ENCODE peak calls at places on chromosomes 5 and 9, in six cellular contexts. One of them, this sample, is unnamed.

GRCh38 chr5:179747815-179748214 is 15.2 kb downstream of the MAML1 start:
- DNase-seq in neuronal stem cell: no peak
- DNase-seq in IMR-90: peak; percentile 18
- DNase-seq in H9: no peak
- DNase-seq in trophoblast cell: no peak
- DNase-seq in H1: no peak
- DNase-seq in this sample: no peak

GRCh38 chr5:139475865-139476651 is 5.3 kb downstream of the SMIM33 start:
- DNase-seq in neuronal stem cell: no peak
- DNase-seq in IMR-90: no peak
- DNase-seq in H9: no peak
- DNase-seq in trophoblast cell: no peak
- DNase-seq in H1: no peak
- DNase-seq in this sample: no peak

GRCh38 chr5:177307544-177308363 is 3.9 kb downstream of the MXD3 start:
- DNase-seq in neuronal stem cell: no peak
- DNase-seq in IMR-90: no peak
- DNase-seq in H9: no peak
- DNase-seq in trophoblast cell: no peak
- DNase-seq in H1: no peak
- DNase-seq in this sample: no peak

GRCh38 chr9:36169166-36169565 is at the start of gene CCIN:
- DNase-seq in neuronal stem cell: no peak
- DNase-seq in IMR-90: no peak
- DNase-seq in H9: no peak
- DNase-seq in trophoblast cell: no peak
- DNase-seq in H1: no peak
- DNase-seq in this sample: no peak

GRCh38 chr9:77469515-77470197 is 178.5 kb downstream of the GNA14 start:
- DNase-seq in neuronal stem cell: no peak
- DNase-seq in IMR-90: no peak
- DNase-seq in H9: no peak
- DNase-seq in trophoblast cell: no peak
- DNase-seq in H1: no peak
- DNase-seq in this sample: no peak

GRCh38 chr5:12022444-12022843 is 118.2 kb upstream of the CTNND2 start:
- DNase-seq in neuronal stem cell: no peak
- DNase-seq in IMR-90: no peak
- DNase-seq in H9: no peak
- DNase-seq in trophoblast cell: no peak
- DNase-seq in H1: no peak
- DNase-seq in this sample: no peak

GRCh38 chr5:19140276-19140675 is 847.7 kb downstream of the CDH18 start:
- DNase-seq in neuronal stem cell: no peak
- DNase-seq in IMR-90: no peak
- DNase-seq in H9: no peak
- DNase-seq in trophoblast cell: no peak
- DNase-seq in H1: no peak
- DNase-seq in this sample: no peak

GRCh38 chr9:131420913-131421312 is 27.0 kb downstream of the PRRC2B start:
- DNase-seq in neuronal stem cell: no peak
- DNase-seq in IMR-90: peak; percentile 60
- DNase-seq in H9: no peak
- DNase-seq in trophoblast cell: peak; percentile 59
- DNase-seq in H1: no peak
- DNase-seq in this sample: peak; percentile 74

GRCh38 chr5:108814551-108814950 is 66.9 kb downstream of the FER start:
- DNase-seq in neuronal stem cell: no peak
- DNase-seq in IMR-90: no peak
- DNase-seq in H9: no peak
- DNase-seq in trophoblast cell: peak; percentile 54
- DNase-seq in H1: no peak
- DNase-seq in this sample: peak; percentile 44

GRCh38 chr5:113212244-113212920 is 222.4 kb downstream of the TSSK1B start:
- DNase-seq in neuronal stem cell: no peak
- DNase-seq in IMR-90: peak; percentile 73
- DNase-seq in H9: no peak
- DNase-seq in trophoblast cell: no peak
- DNase-seq in H1: no peak
- DNase-seq in this sample: peak; percentile 75

GRCh38 chr9:520315-520714 is 305.6 kb downstream of the DOCK8 start:
- DNase-seq in neuronal stem cell: no peak
- DNase-seq in IMR-90: no peak
- DNase-seq in H9: no peak
- DNase-seq in trophoblast cell: no peak
- DNase-seq in H1: no peak
- DNase-seq in this sample: no peak

GRCh38 chr5:176441921-176442323 is 6.3 kb upstream of the FAF2 start:
- DNase-seq in neuronal stem cell: no peak
- DNase-seq in IMR-90: peak; percentile 70
- DNase-seq in H9: no peak
- DNase-seq in trophoblast cell: no peak
- DNase-seq in H1: no peak
- DNase-seq in this sample: peak; percentile 73

GRCh38 chr9:134671341-134672113 is 29.9 kb downstream of the COL5A1 start:
- DNase-seq in neuronal stem cell: no peak
- DNase-seq in IMR-90: no peak
- DNase-seq in H9: no peak
- DNase-seq in trophoblast cell: no peak
- DNase-seq in H1: no peak
- DNase-seq in this sample: no peak

DNA sequence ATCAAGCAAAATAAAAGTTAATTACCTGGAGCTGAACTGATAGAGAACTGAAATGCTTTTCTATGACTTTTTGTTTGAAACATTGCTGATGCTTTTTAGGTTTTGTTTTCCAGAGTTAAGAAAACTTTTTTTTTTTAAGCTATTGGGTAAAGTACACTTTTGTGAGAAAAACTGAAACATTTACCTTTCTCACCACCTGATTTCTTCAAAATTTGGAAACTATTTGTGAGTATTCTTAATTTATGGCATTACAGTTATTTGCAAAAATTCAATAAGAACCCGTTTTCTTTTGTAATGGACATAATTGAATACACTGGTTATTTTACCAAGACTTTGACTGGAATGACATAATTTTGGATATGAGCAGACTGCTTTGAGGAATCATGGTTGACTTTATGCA is 6.6 kb downstream of the C9orf153 start:
- DNase-seq in neuronal stem cell: no peak
- DNase-seq in IMR-90: no peak
- DNase-seq in H9: no peak
- DNase-seq in trophoblast cell: no peak
- DNase-seq in H1: no peak
- DNase-seq in this sample: no peak
- H3K14ac ChIP-seq in neuronal stem cell: no peak overlapping the region
- H3K14ac ChIP-seq in IMR-90: no peak overlapping the region
- H3K14ac ChIP-seq in H9: no peak overlapping the region
- H3K14ac ChIP-seq in trophoblast cell: no peak overlapping the region
- H3K14ac ChIP-seq in H1: no peak overlapping the region
- H3K14ac ChIP-seq in this sample: no peak overlapping the region

GRCh38 chr9:14323083-14323968 is 9.4 kb upstream of the NFIB start:
- DNase-seq in neuronal stem cell: no peak
- DNase-seq in IMR-90: no peak
- DNase-seq in H9: no peak
- DNase-seq in trophoblast cell: peak; percentile 14
- DNase-seq in H1: no peak
- DNase-seq in this sample: peak; percentile 41

GRCh38 chr9:14323969-14324366 is 10.0 kb upstream of the NFIB start:
- DNase-seq in neuronal stem cell: no peak
- DNase-seq in IMR-90: no peak
- DNase-seq in H9: no peak
- DNase-seq in trophoblast cell: no peak
- DNase-seq in H1: no peak
- DNase-seq in this sample: no peak

GRCh38 chr9:14321517-14322125 is 7.7 kb upstream of the NFIB start:
- DNase-seq in neuronal stem cell: no peak
- DNase-seq in IMR-90: no peak
- DNase-seq in H9: no peak
- DNase-seq in trophoblast cell: no peak
- DNase-seq in H1: no peak
- DNase-seq in this sample: no peak

GRCh38 chr9:14320272-14321245 is 6.6 kb upstream of the NFIB start:
- DNase-seq in neuronal stem cell: no peak
- DNase-seq in IMR-90: peak; percentile 95
- DNase-seq in H9: no peak
- DNase-seq in trophoblast cell: peak; percentile 31
- DNase-seq in H1: no peak
- DNase-seq in this sample: peak; percentile 90

DNA sequence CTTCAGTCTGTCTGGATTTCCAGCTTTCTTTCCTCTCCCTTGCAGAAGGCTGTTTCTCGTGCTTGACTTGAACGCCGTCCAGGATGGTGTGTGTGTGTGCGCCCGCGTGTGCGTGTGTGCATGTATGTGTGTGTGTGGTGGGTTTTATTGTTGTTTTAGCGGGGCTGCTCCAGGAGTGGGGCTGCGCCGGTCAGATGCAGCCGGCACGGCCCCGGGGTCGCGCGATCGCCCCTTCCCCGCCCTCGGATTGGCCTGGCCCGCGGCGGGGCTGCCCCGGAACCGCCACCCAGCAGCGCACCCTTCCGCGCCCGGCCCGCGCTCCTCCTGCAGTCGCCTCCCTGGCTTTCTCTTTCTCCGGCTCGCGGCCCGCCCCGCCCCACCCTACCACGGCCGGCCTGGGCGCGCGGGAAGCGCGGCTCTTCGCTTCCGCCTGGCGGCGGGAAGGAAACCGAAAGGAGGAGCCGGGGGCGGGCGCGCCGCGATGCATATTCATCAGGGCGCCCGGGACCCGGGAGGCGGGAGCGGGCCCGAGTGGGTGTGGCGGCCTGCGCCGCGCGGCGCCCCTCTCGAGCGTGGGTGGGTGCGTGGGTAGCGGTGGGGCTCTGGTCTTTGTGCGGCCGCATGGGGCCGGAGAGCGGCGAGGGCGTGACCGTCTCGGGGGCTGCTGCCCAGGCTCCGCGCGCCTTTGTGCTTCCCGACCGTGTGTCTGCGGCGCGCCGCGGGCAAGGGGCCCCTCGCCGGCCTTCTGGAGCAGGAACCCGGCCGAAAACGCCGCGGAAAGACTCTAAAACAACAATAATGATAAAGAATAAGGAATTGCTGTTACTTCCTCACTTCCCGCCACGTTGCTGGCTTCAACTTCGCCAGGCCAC is 8.5 kb upstream of the NFIB start:
- DNase-seq in neuronal stem cell: peak; percentile 88
- DNase-seq in IMR-90: peak; percentile 76
- DNase-seq in H9: peak; percentile 90
- DNase-seq in trophoblast cell: peak; percentile 92
- DNase-seq in H1: peak; percentile 89
- DNase-seq in this sample: peak; percentile 90
- H2BK120ac ChIP-seq in neuronal stem cell: no peak overlapping the region
- H2BK120ac ChIP-seq in IMR-90: peak overlapping the region; percentile 37
- H2BK120ac ChIP-seq in H9: no peak overlapping the region
- H2BK120ac ChIP-seq in trophoblast cell: peak overlapping the region; percentile 99
- H2BK120ac ChIP-seq in H1: peak overlapping the region; percentile 61
- H2BK120ac ChIP-seq in this sample: peak overlapping the region; percentile 95

GRCh38 chr5:16885635-16886365 is 50.3 kb downstream of the MYO10 start:
- DNase-seq in neuronal stem cell: no peak
- DNase-seq in IMR-90: no peak
- DNase-seq in H9: no peak
- DNase-seq in trophoblast cell: no peak
- DNase-seq in H1: no peak
- DNase-seq in this sample: no peak
- H3K18ac ChIP-seq in neuronal stem cell: peak overlapping the region; percentile 45
- H3K18ac ChIP-seq in IMR-90: no peak overlapping the region
- H3K18ac ChIP-seq in H9: no peak overlapping the region
- H3K18ac ChIP-seq in trophoblast cell: no peak overlapping the region
- H3K18ac ChIP-seq in H1: no peak overlapping the region
- H3K18ac ChIP-seq in this sample: no peak overlapping the region

DNA sequence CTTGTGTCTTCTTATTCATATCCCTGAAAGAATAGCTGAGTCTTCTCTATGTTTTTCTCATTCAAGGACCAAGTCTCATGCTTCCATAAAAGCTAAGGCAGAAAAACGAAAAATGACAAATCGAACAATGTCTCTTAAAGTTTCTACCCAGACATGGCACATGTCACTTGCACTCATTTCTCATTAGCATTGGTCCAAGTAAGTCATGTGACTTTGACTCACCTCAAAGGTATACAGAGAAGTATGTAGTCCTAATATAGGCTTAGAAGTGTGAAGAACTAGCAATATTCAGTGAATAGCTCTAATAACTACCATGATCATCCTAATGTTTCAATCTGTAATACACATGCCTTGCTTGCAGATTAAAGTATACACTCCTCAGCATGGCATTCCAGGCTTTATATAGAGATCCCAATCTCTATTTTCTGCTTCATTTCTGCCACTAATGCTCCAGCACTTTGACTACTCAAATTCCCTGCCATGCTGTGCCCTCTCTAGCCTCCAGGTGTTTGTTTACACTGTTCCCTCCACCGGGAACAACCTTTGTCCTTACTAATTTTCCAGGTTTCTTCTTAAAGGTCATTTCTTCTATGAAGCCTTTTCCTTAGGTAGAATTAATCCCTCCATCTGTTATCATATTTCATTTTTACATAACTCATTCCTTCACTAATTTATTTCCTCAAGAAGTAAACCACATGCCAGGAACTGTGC is 98.9 kb downstream of the CEMIP2 start:
- DNase-seq in neuronal stem cell: no peak
- DNase-seq in IMR-90: no peak
- DNase-seq in H9: no peak
- DNase-seq in trophoblast cell: no peak
- DNase-seq in H1: no peak
- DNase-seq in this sample: no peak
- H3K14ac ChIP-seq in neuronal stem cell: no peak overlapping the region
- H3K14ac ChIP-seq in IMR-90: no peak overlapping the region
- H3K14ac ChIP-seq in H9: no peak overlapping the region
- H3K14ac ChIP-seq in trophoblast cell: no peak overlapping the region
- H3K14ac ChIP-seq in H1: no peak overlapping the region
- H3K14ac ChIP-seq in this sample: no peak overlapping the region

GRCh38 chr5:144017119-144017518 is 153.3 kb downstream of the YIPF5 start:
- DNase-seq in neuronal stem cell: no peak
- DNase-seq in IMR-90: no peak
- DNase-seq in H9: no peak
- DNase-seq in trophoblast cell: no peak
- DNase-seq in H1: no peak
- DNase-seq in this sample: no peak
- H2BK120ac ChIP-seq in neuronal stem cell: no peak overlapping the region
- H2BK120ac ChIP-seq in IMR-90: no peak overlapping the region
- H2BK120ac ChIP-seq in H9: no peak overlapping the region
- H2BK120ac ChIP-seq in trophoblast cell: no peak overlapping the region
- H2BK120ac ChIP-seq in H1: no peak overlapping the region
- H2BK120ac ChIP-seq in this sample: no peak overlapping the region

This sample was measured in mesenchymal stem cell.